ENCODE peak calls at places on chromosomes 13 and 19, in ten cellular contexts. One of them, this sample, is unnamed. For H3K4me1, the result is how much of the 10 kb centered on the place peaks cover.

GRCh38 chr13:107099661-107100060 is 531.7 kb upstream of the ARGLU1 start:
- DNase-seq in cardiac muscle cell: no peak
- DNase-seq in pancreas: no peak
- DNase-seq in thoracic aorta: no peak
- DNase-seq in PC-3: peak
- DNase-seq in Peyer's patch: no peak
- DNase-seq in colonic mucosa: no peak
- DNase-seq in tibial artery: no peak
- DNase-seq in transverse colon: no peak
- DNase-seq in SK-N-SH: no peak
- DNase-seq in this sample: no peak

GRCh38 chr19:3969435-3970312 is 1.2 kb downstream of the DAPK3 start:
- DNase-seq in cardiac muscle cell: peak
- DNase-seq in pancreas: no peak
- DNase-seq in thoracic aorta: no peak
- DNase-seq in PC-3: peak
- DNase-seq in Peyer's patch: no peak
- DNase-seq in colonic mucosa: no peak
- DNase-seq in tibial artery: peak
- DNase-seq in transverse colon: no peak
- DNase-seq in SK-N-SH: no peak
- DNase-seq in this sample: no peak

GRCh38 chr13:26949701-26950345 is 189.2 kb upstream of the GPR12 start:
- DNase-seq in cardiac muscle cell: no peak
- DNase-seq in pancreas: no peak
- DNase-seq in thoracic aorta: no peak
- DNase-seq in PC-3: no peak
- DNase-seq in Peyer's patch: peak
- DNase-seq in colonic mucosa: no peak
- DNase-seq in tibial artery: no peak
- DNase-seq in transverse colon: peak
- DNase-seq in SK-N-SH: peak
- DNase-seq in this sample: no peak

GRCh38 chr13:26628706-26629105 is 71.2 kb downstream of the WASF3 start:
- DNase-seq in cardiac muscle cell: peak
- DNase-seq in pancreas: no peak
- DNase-seq in thoracic aorta: no peak
- DNase-seq in PC-3: peak
- DNase-seq in Peyer's patch: peak
- DNase-seq in colonic mucosa: peak
- DNase-seq in tibial artery: no peak
- DNase-seq in transverse colon: peak
- DNase-seq in SK-N-SH: no peak
- DNase-seq in this sample: no peak

GRCh38 chr13:23979361-23980159 is 82.3 kb upstream of the C1QTNF9B start:
- DNase-seq in cardiac muscle cell: peak
- DNase-seq in pancreas: peak
- DNase-seq in thoracic aorta: peak
- DNase-seq in PC-3: peak
- DNase-seq in Peyer's patch: peak
- DNase-seq in colonic mucosa: peak
- DNase-seq in tibial artery: peak
- DNase-seq in transverse colon: peak
- DNase-seq in SK-N-SH: peak
- DNase-seq in this sample: peak

GRCh38 chr19:42325896-42326771 is 699 bp downstream of the MEGF8 start:
- DNase-seq in cardiac muscle cell: peak
- DNase-seq in pancreas: peak
- DNase-seq in thoracic aorta: no peak
- DNase-seq in PC-3: no peak
- DNase-seq in Peyer's patch: no peak
- DNase-seq in colonic mucosa: peak
- DNase-seq in tibial artery: no peak
- DNase-seq in transverse colon: no peak
- DNase-seq in SK-N-SH: peak
- DNase-seq in this sample: no peak

GRCh38 chr13:92573467-92574057 is 653.0 kb upstream of the GPC6 start:
- DNase-seq in cardiac muscle cell: peak
- DNase-seq in pancreas: no peak
- DNase-seq in thoracic aorta: no peak
- DNase-seq in PC-3: peak
- DNase-seq in Peyer's patch: no peak
- DNase-seq in colonic mucosa: no peak
- DNase-seq in tibial artery: no peak
- DNase-seq in transverse colon: no peak
- DNase-seq in SK-N-SH: peak
- DNase-seq in this sample: no peak

GRCh38 chr13:38538412-38538811 is 148.5 kb upstream of the FREM2 start:
- DNase-seq in cardiac muscle cell: peak
- DNase-seq in pancreas: no peak
- DNase-seq in thoracic aorta: no peak
- DNase-seq in PC-3: no peak
- DNase-seq in Peyer's patch: no peak
- DNase-seq in colonic mucosa: no peak
- DNase-seq in tibial artery: no peak
- DNase-seq in transverse colon: no peak
- DNase-seq in SK-N-SH: no peak
- DNase-seq in this sample: no peak

GRCh38 chr13:25906211-25906661 is 145.6 kb downstream of the SHISA2 start:
- DNase-seq in cardiac muscle cell: no peak
- DNase-seq in pancreas: no peak
- DNase-seq in thoracic aorta: no peak
- DNase-seq in PC-3: no peak
- DNase-seq in Peyer's patch: no peak
- DNase-seq in colonic mucosa: no peak
- DNase-seq in tibial artery: no peak
- DNase-seq in transverse colon: no peak
- DNase-seq in SK-N-SH: no peak
- DNase-seq in this sample: no peak

GRCh38 chr13:109951491-109951890 is 165.1 kb upstream of the IRS2 start:
- DNase-seq in cardiac muscle cell: no peak
- DNase-seq in pancreas: no peak
- DNase-seq in thoracic aorta: no peak
- DNase-seq in PC-3: no peak
- DNase-seq in Peyer's patch: no peak
- DNase-seq in colonic mucosa: no peak
- DNase-seq in tibial artery: no peak
- DNase-seq in transverse colon: no peak
- DNase-seq in SK-N-SH: no peak
- DNase-seq in this sample: no peak

GRCh38 chr19:19137556-19138109 is 645 bp downstream of the TMEM161A start:
- DNase-seq in cardiac muscle cell: peak
- DNase-seq in pancreas: no peak
- DNase-seq in thoracic aorta: no peak
- DNase-seq in PC-3: no peak
- DNase-seq in Peyer's patch: no peak
- DNase-seq in colonic mucosa: no peak
- DNase-seq in tibial artery: no peak
- DNase-seq in transverse colon: no peak
- DNase-seq in SK-N-SH: peak
- DNase-seq in this sample: no peak

GRCh38 chr19:991174-991931 is 7.2 kb downstream of the WDR18 start:
- DNase-seq in cardiac muscle cell: peak
- DNase-seq in pancreas: no peak
- DNase-seq in thoracic aorta: no peak
- DNase-seq in PC-3: peak
- DNase-seq in Peyer's patch: no peak
- DNase-seq in colonic mucosa: peak
- DNase-seq in tibial artery: no peak
- DNase-seq in transverse colon: peak
- DNase-seq in SK-N-SH: peak
- DNase-seq in this sample: no peak

GRCh38 chr19:3234800-3235199 is 10.3 kb downstream of the CELF5 start:
- DNase-seq in cardiac muscle cell: no peak
- DNase-seq in pancreas: no peak
- DNase-seq in thoracic aorta: no peak
- DNase-seq in PC-3: no peak
- DNase-seq in Peyer's patch: no peak
- DNase-seq in colonic mucosa: no peak
- DNase-seq in tibial artery: no peak
- DNase-seq in transverse colon: no peak
- DNase-seq in SK-N-SH: peak
- DNase-seq in this sample: no peak

GRCh38 chr13:32428581-32429072 is 697 bp upstream of the N4BP2L1 start:
- DNase-seq in cardiac muscle cell: no peak
- DNase-seq in pancreas: no peak
- DNase-seq in thoracic aorta: no peak
- DNase-seq in PC-3: no peak
- DNase-seq in Peyer's patch: no peak
- DNase-seq in colonic mucosa: no peak
- DNase-seq in tibial artery: no peak
- DNase-seq in transverse colon: no peak
- DNase-seq in SK-N-SH: no peak
- DNase-seq in this sample: no peak

GRCh38 chr19:34994643-34995471 is 5.3 kb upstream of the GRAMD1A start:
- DNase-seq in cardiac muscle cell: no peak
- DNase-seq in pancreas: peak
- DNase-seq in thoracic aorta: no peak
- DNase-seq in PC-3: peak
- DNase-seq in Peyer's patch: peak
- DNase-seq in colonic mucosa: peak
- DNase-seq in tibial artery: peak
- DNase-seq in transverse colon: peak
- DNase-seq in SK-N-SH: no peak
- DNase-seq in this sample: peak

GRCh38 chr13:111790621-111791020 is 276.3 kb upstream of the SOX1 start:
- DNase-seq in cardiac muscle cell: no peak
- DNase-seq in pancreas: no peak
- DNase-seq in thoracic aorta: no peak
- DNase-seq in PC-3: no peak
- DNase-seq in Peyer's patch: no peak
- DNase-seq in colonic mucosa: no peak
- DNase-seq in tibial artery: no peak
- DNase-seq in transverse colon: no peak
- DNase-seq in SK-N-SH: no peak
- DNase-seq in this sample: no peak

GRCh38 chr13:101433895-101434294 is 17.6 kb upstream of the NALCN start:
- DNase-seq in cardiac muscle cell: no peak
- DNase-seq in pancreas: no peak
- DNase-seq in thoracic aorta: no peak
- DNase-seq in PC-3: peak
- DNase-seq in Peyer's patch: no peak
- DNase-seq in colonic mucosa: no peak
- DNase-seq in tibial artery: no peak
- DNase-seq in transverse colon: no peak
- DNase-seq in SK-N-SH: no peak
- DNase-seq in this sample: no peak

GRCh38 chr19:6059396-6059947 is 50.8 kb downstream of the RFX2 start:
- DNase-seq in cardiac muscle cell: no peak
- DNase-seq in pancreas: no peak
- DNase-seq in thoracic aorta: no peak
- DNase-seq in PC-3: no peak
- DNase-seq in Peyer's patch: no peak
- DNase-seq in colonic mucosa: no peak
- DNase-seq in tibial artery: no peak
- DNase-seq in transverse colon: no peak
- DNase-seq in SK-N-SH: no peak
- DNase-seq in this sample: no peak
- H3K27ac ChIP-seq in cardiac muscle cell: no peak
- H3K27ac ChIP-seq in pancreas: no peak
- H3K27ac ChIP-seq in thoracic aorta: peak
- H3K27ac ChIP-seq in PC-3: no peak
- H3K27ac ChIP-seq in Peyer's patch: peak
- H3K27ac ChIP-seq in colonic mucosa: no peak
- H3K27ac ChIP-seq in tibial artery: peak
- H3K27ac ChIP-seq in transverse colon: peak
- H3K27ac ChIP-seq in SK-N-SH: peak
- H3K27ac ChIP-seq in this sample: peak

GRCh38 chr19:16518483-16519229 is 22.5 kb downstream of the C19orf44 start:
- DNase-seq in cardiac muscle cell: no peak
- DNase-seq in pancreas: no peak
- DNase-seq in thoracic aorta: no peak
- DNase-seq in PC-3: no peak
- DNase-seq in Peyer's patch: no peak
- DNase-seq in colonic mucosa: no peak
- DNase-seq in tibial artery: no peak
- DNase-seq in transverse colon: no peak
- DNase-seq in SK-N-SH: peak
- DNase-seq in this sample: no peak
- TF ChIP-seq CTCF in cardiac muscle cell: peak
- TF ChIP-seq CTCF in pancreas: no peak
- TF ChIP-seq CTCF in thoracic aorta: no peak
- TF ChIP-seq CTCF in PC-3: peak
- TF ChIP-seq CTCF in Peyer's patch: no peak
- TF ChIP-seq CTCF in colonic mucosa: no peak
- TF ChIP-seq CTCF in tibial artery: no peak
- TF ChIP-seq CTCF in transverse colon: no peak
- TF ChIP-seq CTCF in SK-N-SH: peak
- TF ChIP-seq CTCF in this sample: no peak

GRCh38 chr19:43766755-43767043 is 11.9 kb upstream of the SMG9 start:
- DNase-seq in cardiac muscle cell: no peak
- DNase-seq in pancreas: no peak
- DNase-seq in thoracic aorta: no peak
- DNase-seq in PC-3: no peak
- DNase-seq in Peyer's patch: no peak
- DNase-seq in colonic mucosa: no peak
- DNase-seq in tibial artery: no peak
- DNase-seq in transverse colon: no peak
- DNase-seq in SK-N-SH: no peak
- DNase-seq in this sample: no peak

GRCh38 chr19:43767818-43768217 is 13.0 kb downstream of the KCNN4 start:
- DNase-seq in cardiac muscle cell: no peak
- DNase-seq in pancreas: no peak
- DNase-seq in thoracic aorta: no peak
- DNase-seq in PC-3: no peak
- DNase-seq in Peyer's patch: no peak
- DNase-seq in colonic mucosa: no peak
- DNase-seq in tibial artery: no peak
- DNase-seq in transverse colon: no peak
- DNase-seq in SK-N-SH: no peak
- DNase-seq in this sample: no peak

GRCh38 chr19:43768273-43769050 is 12.3 kb downstream of the KCNN4 start:
- DNase-seq in cardiac muscle cell: no peak
- DNase-seq in pancreas: no peak
- DNase-seq in thoracic aorta: no peak
- DNase-seq in PC-3: peak
- DNase-seq in Peyer's patch: no peak
- DNase-seq in colonic mucosa: peak
- DNase-seq in tibial artery: peak
- DNase-seq in transverse colon: peak
- DNase-seq in SK-N-SH: no peak
- DNase-seq in this sample: peak

GRCh38 chr19:43767316-43767715 is 12.6 kb upstream of the SMG9 start:
- DNase-seq in cardiac muscle cell: no peak
- DNase-seq in pancreas: no peak
- DNase-seq in thoracic aorta: no peak
- DNase-seq in PC-3: no peak
- DNase-seq in Peyer's patch: no peak
- DNase-seq in colonic mucosa: no peak
- DNase-seq in tibial artery: no peak
- DNase-seq in transverse colon: no peak
- DNase-seq in SK-N-SH: no peak
- DNase-seq in this sample: no peak

GRCh38 chr19:43769256-43769655 is 11.5 kb downstream of the KCNN4 start:
- DNase-seq in cardiac muscle cell: no peak
- DNase-seq in pancreas: no peak
- DNase-seq in thoracic aorta: no peak
- DNase-seq in PC-3: no peak
- DNase-seq in Peyer's patch: no peak
- DNase-seq in colonic mucosa: no peak
- DNase-seq in tibial artery: no peak
- DNase-seq in transverse colon: no peak
- DNase-seq in SK-N-SH: no peak
- DNase-seq in this sample: peak
- H3K4me1 ChIP-seq in cardiac muscle cell: under half
- H3K4me1 ChIP-seq in pancreas: under half
- H3K4me1 ChIP-seq in thoracic aorta: under half
- H3K4me1 ChIP-seq in PC-3: under half
- H3K4me1 ChIP-seq in Peyer's patch: under half
- H3K4me1 ChIP-seq in colonic mucosa: under half
- H3K4me1 ChIP-seq in tibial artery: under half
- H3K4me1 ChIP-seq in transverse colon: half or more
- H3K4me1 ChIP-seq in SK-N-SH: under half
- H3K4me1 ChIP-seq in this sample: under half

GRCh38 chr13:73607489-73608156 is 526.6 kb downstream of the KLF12 start:
- DNase-seq in cardiac muscle cell: no peak
- DNase-seq in pancreas: no peak
- DNase-seq in thoracic aorta: no peak
- DNase-seq in PC-3: peak
- DNase-seq in Peyer's patch: no peak
- DNase-seq in colonic mucosa: no peak
- DNase-seq in tibial artery: no peak
- DNase-seq in transverse colon: no peak
- DNase-seq in SK-N-SH: no peak
- DNase-seq in this sample: no peak
- H3K27ac ChIP-seq in cardiac muscle cell: no peak
- H3K27ac ChIP-seq in pancreas: peak
- H3K27ac ChIP-seq in thoracic aorta: no peak
- H3K27ac ChIP-seq in PC-3: peak
- H3K27ac ChIP-seq in Peyer's patch: no peak
- H3K27ac ChIP-seq in colonic mucosa: no peak
- H3K27ac ChIP-seq in tibial artery: no peak
- H3K27ac ChIP-seq in transverse colon: no peak
- H3K27ac ChIP-seq in SK-N-SH: no peak
- H3K27ac ChIP-seq in this sample: peak